ENCODE peak calls at places on chromosomes 5 and 9, in ten cellular contexts. L is neuronal stem cell; P is colonic mucosa; E is IMR-90; B is thyroid gland; D is left lung; X is CD4-positive, alpha-beta T cell; S is body of pancreas; U is AG04450; I is right cardiac atrium. C is an unnamed sample. For H3K27me3, the result is how much of the 10 kb centered on the place peaks cover.

GRCh38 chr9:22817181-22817580 is 370.6 kb downstream of the DMRTA1 start:
- DNase-seq in L (no peak), E (peak), X (no peak), U (no peak), D (no peak), I (no peak), B (no peak), S (no peak), P (no peak), C (peak)

GRCh38 chr9:123911024-123911423 is 18.9 kb downstream of the DENND1A start:
- DNase-seq in L (no peak), U (no peak), S (no peak), X (no peak), I (no peak), E (no peak), D (no peak), P (no peak), B (no peak), C (no peak)

GRCh38 chr9:86891091-86891490 is 56.2 kb downstream of the GAS1 start:
- DNase-seq in X (no peak), I (no peak), E (no peak), B (no peak), L (no peak), D (no peak), S (no peak), U (no peak), P (no peak), C (no peak)

GRCh38 chr9:87648606-87649005 is 77.3 kb upstream of the CTSL start:
- DNase-seq in D (no peak), S (no peak), X (no peak), U (no peak), E (no peak), B (no peak), I (no peak), L (no peak), P (no peak), C (no peak)

GRCh38 chr9:89562186-89562814 is 42.5 kb upstream of the GADD45G start:
- DNase-seq in L (no peak), S (no peak), D (no peak), B (no peak), U (no peak), P (no peak), E (no peak), X (no peak), I (no peak), C (no peak)

GRCh38 chr5:98309785-98310566 is 463.5 kb upstream of the RGMB start:
- DNase-seq in B (no peak), S (no peak), P (no peak), X (no peak), E (peak), U (peak), L (peak), D (no peak), I (no peak), C (peak)

GRCh38 chr9:104085538-104085937 is 8.6 kb upstream of the SMC2 start:
- DNase-seq in P (no peak), I (no peak), L (no peak), D (no peak), E (no peak), S (no peak), X (no peak), U (no peak), B (no peak), C (no peak)

GRCh38 chr5:155193018-155193417 is 179.5 kb downstream of the KIF4B start:
- DNase-seq in D (no peak), U (no peak), P (no peak), S (no peak), L (no peak), E (no peak), B (no peak), X (no peak), I (no peak), C (peak)

GRCh38 chr9:22141906-22142305 is 132.8 kb upstream of the CDKN2B start:
- DNase-seq in B (no peak), I (peak), X (no peak), U (no peak), S (peak), E (peak), P (no peak), L (no peak), D (no peak), C (no peak)

GRCh38 chr9:92637331-92637730 is 32.6 kb downstream of the IPPK start:
- DNase-seq in L (no peak), E (no peak), I (no peak), S (no peak), B (no peak), U (no peak), D (peak), X (no peak), P (no peak), C (no peak)

GRCh38 chr5:97545446-97545845 is 362.4 kb upstream of the RIOK2 start:
- DNase-seq in U (no peak), P (no peak), L (no peak), E (no peak), B (no peak), X (no peak), D (no peak), S (no peak), I (no peak), C (no peak)

DNA sequence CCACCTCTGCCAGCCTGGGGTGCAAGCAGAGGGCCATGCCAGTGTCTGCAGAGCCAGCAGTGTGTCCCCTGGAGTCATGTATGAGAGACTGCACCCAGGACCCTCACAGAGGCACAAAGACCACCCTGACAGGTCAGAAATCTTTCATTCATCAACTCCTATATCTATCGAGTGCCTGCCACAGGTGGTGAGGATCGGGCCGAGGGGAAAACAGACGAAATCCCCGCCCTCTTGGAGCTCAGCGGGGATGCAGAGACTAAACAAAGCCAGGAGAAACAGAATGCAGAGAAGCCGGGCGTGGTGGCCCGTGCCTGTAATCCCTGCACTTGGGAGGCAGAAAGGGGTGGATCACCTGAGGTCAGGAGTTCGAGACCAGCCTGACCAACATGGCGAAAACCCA is 22.3 kb downstream of the GFI1B start:
- DNase-seq in S (no peak), B (no peak), P (no peak), L (no peak), E (no peak), I (no peak), U (no peak), X (no peak), D (no peak), C (no peak)
- H3K27me3 ChIP-seq in S (under half), B (under half), P (under half), L (under half), E (half or more), I (under half), U (half or more), X (under half), D (half or more), C (under half)

DNA sequence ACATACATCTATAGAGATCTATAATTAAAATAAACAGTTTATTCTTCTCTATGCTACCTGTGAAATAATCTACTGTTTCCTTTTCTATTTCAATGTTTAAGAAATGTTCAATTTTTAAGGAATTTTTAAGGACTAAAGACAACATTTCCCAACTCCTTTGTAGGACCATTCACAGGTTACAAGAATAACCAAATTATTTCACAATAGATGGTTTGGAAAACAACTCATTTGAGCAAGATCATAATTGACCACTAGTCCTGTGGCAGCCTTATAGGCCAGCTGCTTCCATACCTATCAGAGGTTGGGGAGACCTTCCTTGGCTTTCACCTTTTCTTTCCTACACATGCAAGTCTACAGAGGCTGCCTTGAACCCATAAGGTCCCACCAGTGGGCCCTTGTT is 193.7 kb downstream of the TTC39B start:
- DNase-seq in S (no peak), I (no peak), E (no peak), U (no peak), B (no peak), D (no peak), P (no peak), X (no peak), L (no peak), C (no peak)
- H3K27me3 ChIP-seq in S (under half), I (under half), E (under half), U (under half), B (under half), D (under half), P (under half), X (under half), L (under half), C (under half)

GRCh38 chr9:132577119-132577518 is 5.3 kb upstream of the BARHL1 start:
- DNase-seq in D (no peak), L (no peak), B (no peak), E (no peak), P (no peak), U (no peak), I (no peak), X (no peak), S (no peak), C (no peak)
- H3K27me3 ChIP-seq in D (half or more), L (under half), B (under half), E (half or more), P (half or more), U (half or more), I (under half), X (half or more), S (under half), C (half or more)

GRCh38 chr5:142320851-142321560 is 3.8 kb downstream of the SPRY4 start:
- DNase-seq in U (no peak), I (no peak), P (no peak), D (no peak), S (no peak), X (no peak), E (peak), L (peak), B (no peak), C (no peak)
- H3K27me3 ChIP-seq in U (under half), I (under half), P (under half), D (half or more), S (under half), X (under half), E (under half), L (under half), B (under half), C (under half)

C was measured in foreskin keratinocyte.